ENCODE peak calls at places on chromosome 14, in four cellular contexts. One of them, this sample, is unnamed.
A peak's percentile ranks its signal among the peaks of the same experiment; 100 is the strongest.

GRCh38 chr14:24157331-24157730 is 3.7 kb upstream of the IRF9 start:
- DNase-seq in activated CD4-positive, alpha-beta T cell treated with anti-CD3 and anti-CD28 coated beads, Interleukin-2, amount 50 U/mL, for 1 hour: no peak
- DNase-seq in left ventricle myocardium inferior: no peak
- DNase-seq in HCEC 1CT: no peak
- DNase-seq in this sample: no peak

GRCh38 chr14:81511110-81511900 is 22.3 kb downstream of the SEL1L start:
- DNase-seq in activated CD4-positive, alpha-beta T cell treated with anti-CD3 and anti-CD28 coated beads, Interleukin-2, amount 50 U/mL, for 1 hour: no peak
- DNase-seq in left ventricle myocardium inferior: no peak
- DNase-seq in HCEC 1CT: no peak
- DNase-seq in this sample: no peak

GRCh38 chr14:55936691-55937090 is 181.5 kb upstream of the PELI2 start:
- DNase-seq in activated CD4-positive, alpha-beta T cell treated with anti-CD3 and anti-CD28 coated beads, Interleukin-2, amount 50 U/mL, for 1 hour: no peak
- DNase-seq in left ventricle myocardium inferior: no peak
- DNase-seq in HCEC 1CT: no peak
- DNase-seq in this sample: no peak

GRCh38 chr14:91413547-91414474 is 3.8 kb downstream of the CCDC88C start:
- DNase-seq in activated CD4-positive, alpha-beta T cell treated with anti-CD3 and anti-CD28 coated beads, Interleukin-2, amount 50 U/mL, for 1 hour: peak; percentile 55
- DNase-seq in left ventricle myocardium inferior: no peak
- DNase-seq in HCEC 1CT: no peak
- DNase-seq in this sample: no peak

GRCh38 chr14:58367296-58367695 is 28.4 kb upstream of the TOMM20L start:
- DNase-seq in activated CD4-positive, alpha-beta T cell treated with anti-CD3 and anti-CD28 coated beads, Interleukin-2, amount 50 U/mL, for 1 hour: no peak
- DNase-seq in left ventricle myocardium inferior: no peak
- DNase-seq in HCEC 1CT: no peak
- DNase-seq in this sample: no peak

GRCh38 chr14:86646688-86647687 is 1117.0 kb downstream of the FLRT2 start:
- DNase-seq in activated CD4-positive, alpha-beta T cell treated with anti-CD3 and anti-CD28 coated beads, Interleukin-2, amount 50 U/mL, for 1 hour: no peak
- DNase-seq in left ventricle myocardium inferior: no peak
- DNase-seq in HCEC 1CT: peak; percentile 45
- DNase-seq in this sample: no peak

GRCh38 chr14:28911521-28911920 is 144.9 kb downstream of the FOXG1 start:
- DNase-seq in activated CD4-positive, alpha-beta T cell treated with anti-CD3 and anti-CD28 coated beads, Interleukin-2, amount 50 U/mL, for 1 hour: no peak
- DNase-seq in left ventricle myocardium inferior: no peak
- DNase-seq in HCEC 1CT: no peak
- DNase-seq in this sample: no peak

GRCh38 chr14:101721951-101722661 is 39.4 kb upstream of the PPP2R5C start:
- DNase-seq in activated CD4-positive, alpha-beta T cell treated with anti-CD3 and anti-CD28 coated beads, Interleukin-2, amount 50 U/mL, for 1 hour: peak; percentile 73
- DNase-seq in left ventricle myocardium inferior: no peak
- DNase-seq in HCEC 1CT: no peak
- DNase-seq in this sample: peak; percentile 69

GRCh38 chr14:65565948-65566347 is 153.4 kb downstream of the FUT8 start:
- DNase-seq in activated CD4-positive, alpha-beta T cell treated with anti-CD3 and anti-CD28 coated beads, Interleukin-2, amount 50 U/mL, for 1 hour: no peak
- DNase-seq in left ventricle myocardium inferior: no peak
- DNase-seq in HCEC 1CT: no peak
- DNase-seq in this sample: no peak

GRCh38 chr14:102057480-102058114 is 29.2 kb downstream of the HSP90AA1 start:
- DNase-seq in activated CD4-positive, alpha-beta T cell treated with anti-CD3 and anti-CD28 coated beads, Interleukin-2, amount 50 U/mL, for 1 hour: no peak
- DNase-seq in left ventricle myocardium inferior: no peak
- DNase-seq in HCEC 1CT: no peak
- DNase-seq in this sample: no peak

GRCh38 chr14:24847568-24847967 is 202.4 kb downstream of the STXBP6 start:
- DNase-seq in activated CD4-positive, alpha-beta T cell treated with anti-CD3 and anti-CD28 coated beads, Interleukin-2, amount 50 U/mL, for 1 hour: no peak
- DNase-seq in left ventricle myocardium inferior: no peak
- DNase-seq in HCEC 1CT: no peak
- DNase-seq in this sample: no peak

GRCh38 chr14:69559581-69560011 is 15.1 kb downstream of the CCDC177 start:
- DNase-seq in activated CD4-positive, alpha-beta T cell treated with anti-CD3 and anti-CD28 coated beads, Interleukin-2, amount 50 U/mL, for 1 hour: no peak
- DNase-seq in left ventricle myocardium inferior: no peak
- DNase-seq in HCEC 1CT: no peak
- DNase-seq in this sample: no peak

GRCh38 chr14:105155681-105156413 is 12.7 kb downstream of the JAG2 start:
- DNase-seq in activated CD4-positive, alpha-beta T cell treated with anti-CD3 and anti-CD28 coated beads, Interleukin-2, amount 50 U/mL, for 1 hour: no peak
- DNase-seq in left ventricle myocardium inferior: no peak
- DNase-seq in HCEC 1CT: no peak
- DNase-seq in this sample: no peak

GRCh38 chr14:58098507-58098906 is 53.5 kb downstream of the ARMH4 start:
- DNase-seq in activated CD4-positive, alpha-beta T cell treated with anti-CD3 and anti-CD28 coated beads, Interleukin-2, amount 50 U/mL, for 1 hour: no peak
- DNase-seq in left ventricle myocardium inferior: no peak
- DNase-seq in HCEC 1CT: no peak
- DNase-seq in this sample: no peak

GRCh38 chr14:69803753-69804152 is 6.7 kb upstream of the SLC10A1 start:
- DNase-seq in activated CD4-positive, alpha-beta T cell treated with anti-CD3 and anti-CD28 coated beads, Interleukin-2, amount 50 U/mL, for 1 hour: no peak
- DNase-seq in left ventricle myocardium inferior: no peak
- DNase-seq in HCEC 1CT: no peak
- DNase-seq in this sample: no peak

GRCh38 chr14:85619866-85620265 is 89.9 kb downstream of the FLRT2 start:
- DNase-seq in activated CD4-positive, alpha-beta T cell treated with anti-CD3 and anti-CD28 coated beads, Interleukin-2, amount 50 U/mL, for 1 hour: no peak
- DNase-seq in left ventricle myocardium inferior: no peak
- DNase-seq in HCEC 1CT: no peak
- DNase-seq in this sample: no peak

GRCh38 chr14:100679707-100680438 is 46.8 kb upstream of the DLK1 start:
- DNase-seq in activated CD4-positive, alpha-beta T cell treated with anti-CD3 and anti-CD28 coated beads, Interleukin-2, amount 50 U/mL, for 1 hour: no peak
- DNase-seq in left ventricle myocardium inferior: peak; percentile 72
- DNase-seq in HCEC 1CT: no peak
- DNase-seq in this sample: no peak

GRCh38 chr14:69002069-69002468 is 23.0 kb upstream of the ACTN1 start:
- DNase-seq in activated CD4-positive, alpha-beta T cell treated with anti-CD3 and anti-CD28 coated beads, Interleukin-2, amount 50 U/mL, for 1 hour: no peak
- DNase-seq in left ventricle myocardium inferior: no peak
- DNase-seq in HCEC 1CT: peak; percentile 25
- DNase-seq in this sample: no peak

GRCh38 chr14:76917759-76918175 is 91.6 kb downstream of the LRRC74A start:
- DNase-seq in activated CD4-positive, alpha-beta T cell treated with anti-CD3 and anti-CD28 coated beads, Interleukin-2, amount 50 U/mL, for 1 hour: no peak
- DNase-seq in left ventricle myocardium inferior: peak; percentile 79
- DNase-seq in HCEC 1CT: no peak
- DNase-seq in this sample: no peak

GRCh38 chr14:64682173-64682710 is 22.0 kb upstream of the PLEKHG3 start:
- DNase-seq in activated CD4-positive, alpha-beta T cell treated with anti-CD3 and anti-CD28 coated beads, Interleukin-2, amount 50 U/mL, for 1 hour: no peak
- DNase-seq in left ventricle myocardium inferior: peak; percentile 64
- DNase-seq in HCEC 1CT: no peak
- DNase-seq in this sample: no peak

GRCh38 chr14:95225251-95225887 is 68.0 kb upstream of the DICER1 start:
- DNase-seq in activated CD4-positive, alpha-beta T cell treated with anti-CD3 and anti-CD28 coated beads, Interleukin-2, amount 50 U/mL, for 1 hour: no peak
- DNase-seq in left ventricle myocardium inferior: no peak
- DNase-seq in HCEC 1CT: no peak
- DNase-seq in this sample: no peak

GRCh38 chr14:91398707-91399106 is 18.9 kb downstream of the CCDC88C start:
- DNase-seq in activated CD4-positive, alpha-beta T cell treated with anti-CD3 and anti-CD28 coated beads, Interleukin-2, amount 50 U/mL, for 1 hour: no peak
- DNase-seq in left ventricle myocardium inferior: no peak
- DNase-seq in HCEC 1CT: no peak
- DNase-seq in this sample: no peak

GRCh38 chr14:85531141-85531593 is 1.2 kb downstream of the FLRT2 start:
- DNase-seq in activated CD4-positive, alpha-beta T cell treated with anti-CD3 and anti-CD28 coated beads, Interleukin-2, amount 50 U/mL, for 1 hour: no peak
- DNase-seq in left ventricle myocardium inferior: peak; percentile 37
- DNase-seq in HCEC 1CT: peak; percentile 78
- DNase-seq in this sample: no peak

GRCh38 chr14:85124896-85125295 is 405.0 kb upstream of the FLRT2 start:
- DNase-seq in activated CD4-positive, alpha-beta T cell treated with anti-CD3 and anti-CD28 coated beads, Interleukin-2, amount 50 U/mL, for 1 hour: no peak
- DNase-seq in left ventricle myocardium inferior: no peak
- DNase-seq in HCEC 1CT: no peak
- DNase-seq in this sample: no peak

GRCh38 chr14:51443195-51444018 is 203.4 kb downstream of the TMX1 start:
- DNase-seq in activated CD4-positive, alpha-beta T cell treated with anti-CD3 and anti-CD28 coated beads, Interleukin-2, amount 50 U/mL, for 1 hour: no peak
- DNase-seq in left ventricle myocardium inferior: no peak
- DNase-seq in HCEC 1CT: peak; percentile 83
- DNase-seq in this sample: no peak

GRCh38 chr14:65373011-65373670 is 39.4 kb upstream of the FUT8 start:
- DNase-seq in activated CD4-positive, alpha-beta T cell treated with anti-CD3 and anti-CD28 coated beads, Interleukin-2, amount 50 U/mL, for 1 hour: no peak
- DNase-seq in left ventricle myocardium inferior: no peak
- DNase-seq in HCEC 1CT: no peak
- DNase-seq in this sample: no peak

GRCh38 chr14:100334904-100335303 is 11.8 kb downstream of the SLC25A47 start:
- DNase-seq in activated CD4-positive, alpha-beta T cell treated with anti-CD3 and anti-CD28 coated beads, Interleukin-2, amount 50 U/mL, for 1 hour: no peak
- DNase-seq in left ventricle myocardium inferior: no peak
- DNase-seq in HCEC 1CT: no peak
- DNase-seq in this sample: no peak

GRCh38 chr14:95514131-95515079 is 2.0 kb downstream of the SYNE3 start:
- DNase-seq in activated CD4-positive, alpha-beta T cell treated with anti-CD3 and anti-CD28 coated beads, Interleukin-2, amount 50 U/mL, for 1 hour: no peak
- DNase-seq in left ventricle myocardium inferior: no peak
- DNase-seq in HCEC 1CT: no peak
- DNase-seq in this sample: no peak

GRCh38 chr14:96167224-96168148 is 37.2 kb upstream of the BDKRB2 start:
- DNase-seq in activated CD4-positive, alpha-beta T cell treated with anti-CD3 and anti-CD28 coated beads, Interleukin-2, amount 50 U/mL, for 1 hour: no peak
- DNase-seq in left ventricle myocardium inferior: no peak
- DNase-seq in HCEC 1CT: peak; percentile 88
- DNase-seq in this sample: no peak

GRCh38 chr14:60344751-60345150 is 95.7 kb downstream of the PPM1A start:
- DNase-seq in activated CD4-positive, alpha-beta T cell treated with anti-CD3 and anti-CD28 coated beads, Interleukin-2, amount 50 U/mL, for 1 hour: no peak
- DNase-seq in left ventricle myocardium inferior: no peak
- DNase-seq in HCEC 1CT: no peak
- DNase-seq in this sample: no peak

GRCh38 chr14:32564591-32564990 is 235.5 kb downstream of the AKAP6 start:
- DNase-seq in activated CD4-positive, alpha-beta T cell treated with anti-CD3 and anti-CD28 coated beads, Interleukin-2, amount 50 U/mL, for 1 hour: no peak
- DNase-seq in left ventricle myocardium inferior: no peak
- DNase-seq in HCEC 1CT: no peak
- DNase-seq in this sample: no peak

GRCh38 chr14:100736269-100737180 is 9.8 kb downstream of the DLK1 start:
- DNase-seq in activated CD4-positive, alpha-beta T cell treated with anti-CD3 and anti-CD28 coated beads, Interleukin-2, amount 50 U/mL, for 1 hour: no peak
- DNase-seq in left ventricle myocardium inferior: no peak
- DNase-seq in HCEC 1CT: no peak
- DNase-seq in this sample: no peak

GRCh38 chr14:90654831-90655276 is 161.4 kb downstream of the TTC7B start:
- DNase-seq in activated CD4-positive, alpha-beta T cell treated with anti-CD3 and anti-CD28 coated beads, Interleukin-2, amount 50 U/mL, for 1 hour: no peak
- DNase-seq in left ventricle myocardium inferior: no peak
- DNase-seq in HCEC 1CT: no peak
- DNase-seq in this sample: no peak

GRCh38 chr14:65167072-65167645 is 64.8 kb upstream of the MAX start:
- DNase-seq in activated CD4-positive, alpha-beta T cell treated with anti-CD3 and anti-CD28 coated beads, Interleukin-2, amount 50 U/mL, for 1 hour: no peak
- DNase-seq in left ventricle myocardium inferior: no peak
- DNase-seq in HCEC 1CT: no peak
- DNase-seq in this sample: no peak

GRCh38 chr14:76770521-76771431 is 9.5 kb downstream of the VASH1 start:
- DNase-seq in activated CD4-positive, alpha-beta T cell treated with anti-CD3 and anti-CD28 coated beads, Interleukin-2, amount 50 U/mL, for 1 hour: no peak
- DNase-seq in left ventricle myocardium inferior: no peak
- DNase-seq in HCEC 1CT: no peak
- DNase-seq in this sample: no peak